ENCODE peak calls at places on chromosomes 12 and 14, in five cellular contexts. Z is HepG2, A is glutamatergic neuron, J is AG09319, M is foreskin keratinocyte. Y is an unnamed sample.
A peak's percentile ranks its signal among the peaks of the same experiment; 100 is the strongest.

GRCh38 chr14:79514700-79515099 is 696.6 kb downstream of the DIO2 start:
- DNase-seq in Z (no peak), A (no peak), J (no peak), M (peak; percentile 23), Y (no peak)

GRCh38 chr12:99713946-99714520 is 66.5 kb downstream of the GARIN6 start:
- DNase-seq in Z (no peak), A (no peak), J (no peak), M (no peak), Y (no peak)

GRCh38 chr12:104358353-104359003 is 54.9 kb downstream of the EID3 start:
- DNase-seq in Z (peak; percentile 41), A (peak; percentile 48), J (no peak), M (no peak), Y (no peak)

GRCh38 chr14:74483321-74483720 is 9.8 kb downstream of the NPC2 start:
- DNase-seq in Z (no peak), A (no peak), J (no peak), M (no peak), Y (no peak)

GRCh38 chr14:23306412-23307145 is at the start of gene BCL2L2:
- DNase-seq in Z (peak; percentile 98), A (peak; percentile 92), J (peak; percentile 68), M (peak; percentile 74), Y (peak; percentile 89)

GRCh38 chr12:101666017-101666728 is 31.3 kb upstream of the CHPT1 start:
- DNase-seq in Z (no peak), A (no peak), J (no peak), M (no peak), Y (no peak)

GRCh38 chr14:105022276-105022670 is 1.4 kb upstream of the CDCA4 start:
- DNase-seq in Z (no peak), A (no peak), J (no peak), M (no peak), Y (no peak)

GRCh38 chr12:86052921-86053320 is 178.8 kb downstream of the NTS start:
- DNase-seq in Z (no peak), A (no peak), J (no peak), M (no peak), Y (no peak)

GRCh38 chr12:18696971-18697602 is 40.7 kb downstream of the PLCZ1 start:
- DNase-seq in Z (no peak), A (no peak), J (no peak), M (peak; percentile 50), Y (no peak)

GRCh38 chr12:79451988-79452387 is 238.8 kb downstream of the PAWR start:
- DNase-seq in Z (peak; percentile 31), A (peak; percentile 22), J (peak; percentile 67), M (peak; percentile 55), Y (peak; percentile 25)

GRCh38 chr12:92537235-92537960 is 165.4 kb upstream of the PLEKHG7 start:
- DNase-seq in Z (no peak), A (no peak), J (no peak), M (no peak), Y (no peak)

GRCh38 chr12:2284857-2285256 is 232.1 kb downstream of the CACNA1C start:
- DNase-seq in Z (peak; percentile 29), A (peak; percentile 89), J (no peak), M (no peak), Y (peak; percentile 73)

GRCh38 chr12:104356231-104357115 is 52.9 kb downstream of the EID3 start:
- DNase-seq in Z (no peak), A (no peak), J (no peak), M (no peak), Y (no peak)

GRCh38 chr12:123111498-123112165 is 39.3 kb downstream of the PITPNM2 start:
- DNase-seq in Z (no peak), A (no peak), J (no peak), M (no peak), Y (no peak)

GRCh38 chr14:77311217-77311616 is 9.5 kb downstream of the POMT2 start:
- DNase-seq in Z (no peak), A (no peak), J (no peak), M (no peak), Y (no peak)

GRCh38 chr14:68682166-68683103 is 110.4 kb downstream of the ZFP36L1 start:
- DNase-seq in Z (peak; percentile 39), A (no peak), J (peak; percentile 97), M (peak; percentile 86), Y (no peak)

GRCh38 chr14:26765768-26766550 is 168.1 kb upstream of the NOVA1 start:
- DNase-seq in Z (no peak), A (no peak), J (peak; percentile 88), M (peak; percentile 13), Y (no peak)

GRCh38 chr14:104799657-104800599 is 973 bp upstream of the ZBTB42 start:
- DNase-seq in Z (peak; percentile 76), A (peak; percentile 65), J (peak; percentile 53), M (no peak), Y (no peak)

GRCh38 chr14:53596845-53597525 is 359.6 kb downstream of the BMP4 start:
- DNase-seq in Z (no peak), A (no peak), J (no peak), M (no peak), Y (no peak)

GRCh38 chr12:10098762-10099161 is at the start of gene CLEC1A:
- DNase-seq in Z (no peak), A (no peak), J (no peak), M (no peak), Y (no peak)

GRCh38 chr14:90567991-90568390 is 171.2 kb downstream of the CALM1 start:
- DNase-seq in Z (no peak), A (no peak), J (no peak), M (no peak), Y (no peak)

GRCh38 chr12:4307593-4308333 is 13.2 kb upstream of the TIGAR start:
- DNase-seq in Z (peak; percentile 79), A (peak; percentile 78), J (peak; percentile 28), M (peak; percentile 92), Y (peak; percentile 74)

GRCh38 chr14:70934502-70935134 is 27.4 kb downstream of the PCNX1 start:
- DNase-seq in Z (peak; percentile 29), A (no peak), J (peak; percentile 5), M (no peak), Y (no peak)

GRCh38 chr12:91986084-91986483 is 159.6 kb downstream of the BTG1 start:
- DNase-seq in Z (peak; percentile 10), A (no peak), J (no peak), M (no peak), Y (no peak)

GRCh38 chr12:58967551-58967950 is 47.2 kb upstream of the LRIG3 start:
- DNase-seq in Z (no peak), A (no peak), J (peak; percentile 12), M (no peak), Y (no peak)

GRCh38 chr12:52350021-52350620 is 17.2 kb downstream of the KRT85 start:
- DNase-seq in Z (no peak), A (no peak), J (no peak), M (no peak), Y (no peak)

GRCh38 chr14:69479696-69480095 is 4.8 kb upstream of the PLEKHD1 start:
- DNase-seq in Z (no peak), A (no peak), J (no peak), M (no peak), Y (no peak)

GRCh38 chr12:47882796-47883546 is 21.8 kb downstream of the VDR start:
- DNase-seq in Z (no peak), A (no peak), J (no peak), M (no peak), Y (no peak)

Y was measured in dorsolateral prefrontal cortex.